ENCODE peak calls at places on chromosome 2, in seven cellular contexts. C, N, W, L, Z, O and P are unnamed samples.

GRCh38 chr2:233061591-233062446 is 1.7 kb downstream of the INPP5D start:
- ATAC-seq in C (peak; percentile 41), N (no peak), W (no peak), L (peak; percentile 54), Z (peak; percentile 44), O (peak; percentile 57), P (peak; percentile 67)

GRCh38 chr2:237581751-237582746 is 8.5 kb downstream of the RAB17 start:
- ATAC-seq in C (peak; percentile 70), N (peak; percentile 38), W (peak; percentile 94), L (peak; percentile 93), Z (peak; percentile 87), O (peak; percentile 96), P (peak; percentile 80)

GRCh38 chr2:148876589-148877402 is 1.8 kb downstream of the KIF5C start:
- ATAC-seq in C (no peak), N (no peak), W (peak; percentile 14), L (no peak), Z (no peak), O (peak; percentile 19), P (no peak)

GRCh38 chr2:191617589-191617988 is 60.3 kb upstream of the NABP1 start:
- ATAC-seq in C (no peak), N (no peak), W (peak; percentile 94), L (no peak), Z (no peak), O (no peak), P (no peak)

GRCh38 chr2:15939854-15940660 is at the start of gene MYCN:
- ATAC-seq in C (peak; percentile 46), N (no peak), W (peak; percentile 45), L (peak; percentile 65), Z (peak; percentile 39), O (peak; percentile 62), P (peak; percentile 24)

GRCh38 chr2:152134488-152135280 is 35.8 kb upstream of the CACNB4 start:
- ATAC-seq in C (peak; percentile 62), N (peak; percentile 34), W (no peak), L (no peak), Z (no peak), O (peak; percentile 60), P (no peak)

GRCh38 chr2:152694161-152694661 is 23.1 kb downstream of the PRPF40A start:
- ATAC-seq in C (peak; percentile 51), N (peak; percentile 34), W (peak; percentile 72), L (peak; percentile 30), Z (peak; percentile 59), O (peak; percentile 49), P (peak; percentile 36)

GRCh38 chr2:101617188-101617587 is 80.3 kb upstream of the MAP4K4 start:
- ATAC-seq in C (no peak), N (no peak), W (no peak), L (no peak), Z (no peak), O (no peak), P (no peak)

GRCh38 chr2:60294901-60295590 is 258.4 kb downstream of the BCL11A start:
- ATAC-seq in C (no peak), N (no peak), W (no peak), L (no peak), Z (no peak), O (no peak), P (no peak)

GRCh38 chr2:142992843-142993242 is 115.4 kb downstream of the KYNU start:
- ATAC-seq in C (no peak), N (no peak), W (no peak), L (no peak), Z (no peak), O (no peak), P (no peak)

GRCh38 chr2:202494856-202495604 is 118.9 kb downstream of the BMPR2 start:
- ATAC-seq in C (no peak), N (no peak), W (no peak), L (no peak), Z (peak; percentile 13), O (no peak), P (no peak)

GRCh38 chr2:64625352-64626145 is 28.2 kb downstream of the SERTAD2 start:
- ATAC-seq in C (peak; percentile 10), N (no peak), W (no peak), L (no peak), Z (no peak), O (no peak), P (no peak)

GRCh38 chr2:174688079-174688478 is 76.2 kb downstream of the CHRNA1 start:
- ATAC-seq in C (no peak), N (no peak), W (peak; percentile 73), L (no peak), Z (peak; percentile 59), O (no peak), P (no peak)

GRCh38 chr2:62077239-62077638 is 118.7 kb upstream of the B3GNT2 start:
- ATAC-seq in C (no peak), N (no peak), W (no peak), L (no peak), Z (no peak), O (no peak), P (no peak)

GRCh38 chr2:207983654-207984053 is 41.7 kb downstream of the PLEKHM3 start:
- ATAC-seq in C (no peak), N (no peak), W (no peak), L (no peak), Z (peak; percentile 74), O (no peak), P (no peak)

GRCh38 chr2:18311413-18311812 is 249.0 kb downstream of the RDH14 start:
- ATAC-seq in C (no peak), N (peak; percentile 29), W (no peak), L (no peak), Z (peak; percentile 88), O (no peak), P (no peak)

GRCh38 chr2:1636791-1637415 is 107.4 kb downstream of the PXDN start:
- ATAC-seq in C (peak; percentile 14), N (no peak), W (no peak), L (no peak), Z (no peak), O (no peak), P (no peak)

GRCh38 chr2:219449609-219450008 is 15.0 kb downstream of the SPEG start:
- ATAC-seq in C (no peak), N (no peak), W (no peak), L (no peak), Z (no peak), O (no peak), P (no peak)
- H3K27ac ChIP-seq in C (no peak overlapping the region), N (no peak overlapping the region), W (no peak overlapping the region), L (peak overlapping the region; percentile 99), Z (no peak overlapping the region), O (peak overlapping the region; percentile 19), P (peak overlapping the region; percentile 97)

DNA sequence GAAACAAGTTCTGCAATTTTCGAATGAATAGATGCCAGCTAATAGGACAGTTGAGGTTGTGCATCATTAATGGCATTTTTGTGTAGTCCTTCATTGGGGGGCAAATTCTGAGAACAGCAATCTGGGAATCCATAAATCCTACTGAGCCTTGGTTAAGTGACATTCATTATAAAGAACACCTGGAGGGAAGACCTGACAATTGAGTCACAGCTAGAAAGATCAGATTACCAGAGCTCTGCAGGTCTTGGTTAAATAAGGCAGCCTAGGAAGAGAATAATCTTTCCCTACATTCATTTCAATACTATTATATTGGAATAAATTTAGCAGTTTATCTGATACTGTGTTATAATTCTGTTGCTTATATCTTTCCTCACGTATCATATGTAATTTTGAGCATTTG is 14.2 kb downstream of the KCNH7 start:
- ATAC-seq in C (no peak), N (no peak), W (no peak), L (no peak), Z (no peak), O (no peak), P (no peak)
- H3K27ac ChIP-seq in C (no peak overlapping the region), N (no peak overlapping the region), W (no peak overlapping the region), L (no peak overlapping the region), Z (no peak overlapping the region), O (no peak overlapping the region), P (no peak overlapping the region)

GRCh38 chr2:235389626-235390025 is 104.2 kb upstream of the AGAP1 start:
- ATAC-seq in C (no peak), N (no peak), W (no peak), L (no peak), Z (no peak), O (no peak), P (no peak)
- H3K27ac ChIP-seq in C (no peak overlapping the region), N (no peak overlapping the region), W (no peak overlapping the region), L (no peak overlapping the region), Z (no peak overlapping the region), O (no peak overlapping the region), P (no peak overlapping the region)

GRCh38 chr2:11698009-11698922 is 28.3 kb upstream of the NTSR2 start:
- ATAC-seq in C (peak; percentile 6), N (no peak), W (no peak), L (peak; percentile 76), Z (peak; percentile 68), O (peak; percentile 83), P (peak; percentile 88)
- H3K27ac ChIP-seq in C (peak overlapping the region; percentile 68), N (peak overlapping the region; percentile 57), W (no peak overlapping the region), L (peak overlapping the region; percentile 98), Z (no peak overlapping the region), O (peak overlapping the region; percentile 91), P (peak overlapping the region; percentile 79)

GRCh38 chr2:428591-428990 is 140.7 kb upstream of the ALKAL2 start:
- ATAC-seq in C (no peak), N (no peak), W (no peak), L (no peak), Z (no peak), O (no peak), P (no peak)
- H3K27ac ChIP-seq in C (no peak overlapping the region), N (no peak overlapping the region), W (no peak overlapping the region), L (no peak overlapping the region), Z (no peak overlapping the region), O (no peak overlapping the region), P (no peak overlapping the region)

GRCh38 chr2:172095146-172095904 is 7.4 kb downstream of the DLX2 start:
- ATAC-seq in C (peak; percentile 44), N (peak; percentile 15), W (peak; percentile 86), L (no peak), Z (peak; percentile 58), O (peak; percentile 39), P (no peak)
- H3K27ac ChIP-seq in C (peak overlapping the region; percentile 88), N (no peak overlapping the region), W (no peak overlapping the region), L (no peak overlapping the region), Z (no peak overlapping the region), O (no peak overlapping the region), P (no peak overlapping the region)

GRCh38 chr2:177646791-177647190 is 254.2 kb downstream of the AGPS start:
- ATAC-seq in C (no peak), N (no peak), W (no peak), L (no peak), Z (no peak), O (no peak), P (no peak)

GRCh38 chr2:177649568-177650271 is 257.1 kb downstream of the AGPS start:
- ATAC-seq in C (no peak), N (no peak), W (no peak), L (no peak), Z (no peak), O (no peak), P (no peak)

GRCh38 chr2:177646241-177646640 is 253.7 kb downstream of the AGPS start:
- ATAC-seq in C (no peak), N (no peak), W (no peak), L (no peak), Z (no peak), O (no peak), P (no peak)

GRCh38 chr2:177651833-177652232 is 259.3 kb downstream of the AGPS start:
- ATAC-seq in C (no peak), N (no peak), W (no peak), L (no peak), Z (no peak), O (no peak), P (no peak)
- H3K27ac ChIP-seq in C (no peak overlapping the region), N (no peak overlapping the region), W (no peak overlapping the region), L (no peak overlapping the region), Z (no peak overlapping the region), O (no peak overlapping the region), P (no peak overlapping the region)